ENCODE peak calls at places on chromosomes 5 and 9, in eight cellular contexts. D is thoracic aorta; X is HFF-Myc; C is foreskin fibroblast; H is progenitor cell of endocrine pancreas; Z is astrocyte of the cerebellum; B is CD8-positive, alpha-beta T cell; A is body of pancreas. N is an unnamed sample.

GRCh38 chr9:93266521-93267001 is 82.6 kb downstream of the WNK2 start:
- DNase-seq in D (no peak), X (no peak), C (no peak), H (no peak), Z (no peak), B (peak; percentile 27), A (no peak), N (no peak)

GRCh38 chr9:113153599-113153998 is 2.8 kb downstream of the SLC31A2 start:
- DNase-seq in D (no peak), X (no peak), C (no peak), H (no peak), Z (no peak), B (no peak), A (no peak), N (no peak)

GRCh38 chr5:127112347-127112864 is 39.1 kb upstream of the C5orf63 start:
- DNase-seq in D (no peak), X (no peak), C (peak; percentile 16), H (no peak), Z (no peak), B (no peak), A (no peak), N (no peak)

GRCh38 chr5:429453-430188 is 13.4 kb upstream of the EXOC3 start:
- DNase-seq in D (no peak), X (no peak), C (peak; percentile 73), H (no peak), Z (peak; percentile 35), B (peak; percentile 41), A (no peak), N (no peak)

GRCh38 chr9:6428940-6429889 is 16.2 kb downstream of the UHRF2 start:
- DNase-seq in D (no peak), X (no peak), C (no peak), H (no peak), Z (no peak), B (no peak), A (no peak), N (no peak)

GRCh38 chr5:72314571-72315172 is 5.4 kb downstream of the MRPS27 start:
- DNase-seq in D (no peak), X (no peak), C (no peak), H (no peak), Z (peak; percentile 86), B (no peak), A (peak; percentile 55), N (no peak)

GRCh38 chr5:16901038-16901644 is 34.9 kb downstream of the MYO10 start:
- DNase-seq in D (no peak), X (no peak), C (no peak), H (no peak), Z (no peak), B (no peak), A (no peak), N (no peak)

GRCh38 chr9:111662851-111663823 is 1.7 kb downstream of the GNG10 start:
- DNase-seq in D (no peak), X (no peak), C (no peak), H (peak; percentile 11), Z (no peak), B (no peak), A (no peak), N (no peak)

GRCh38 chr5:57989378-57989777 is 470.5 kb downstream of the PLK2 start:
- DNase-seq in D (no peak), X (no peak), C (peak; percentile 16), H (no peak), Z (peak; percentile 11), B (no peak), A (no peak), N (no peak)

DNA sequence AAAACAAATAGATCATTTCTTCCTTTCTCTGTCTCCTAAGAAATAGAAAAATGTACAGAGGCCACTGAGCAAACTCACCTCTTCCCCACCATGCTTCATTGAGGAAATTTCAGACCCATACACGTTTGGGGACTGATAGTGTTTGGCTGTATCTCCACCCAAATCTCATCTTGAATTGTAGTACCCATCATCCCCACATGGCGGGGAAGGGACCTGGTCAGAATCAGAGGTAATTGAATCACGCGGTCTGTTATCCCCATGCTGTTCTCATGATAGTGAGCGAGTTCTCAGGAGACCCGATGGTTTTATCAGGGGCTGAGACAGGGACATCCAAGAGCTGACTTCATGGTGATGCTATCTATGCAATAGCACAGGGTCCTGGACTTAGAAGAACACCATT is 1655.8 kb downstream of the MAT2B start:
- DNase-seq in D (no peak), X (no peak), C (no peak), H (no peak), Z (no peak), B (no peak), A (no peak), N (no peak)
- TF ChIP-seq CTCF in D (no peak), X (peak; percentile 6), C (no peak), H (peak; percentile 17), Z (peak; percentile 12), B (no peak), A (no peak), N (peak; percentile 53)

DNA sequence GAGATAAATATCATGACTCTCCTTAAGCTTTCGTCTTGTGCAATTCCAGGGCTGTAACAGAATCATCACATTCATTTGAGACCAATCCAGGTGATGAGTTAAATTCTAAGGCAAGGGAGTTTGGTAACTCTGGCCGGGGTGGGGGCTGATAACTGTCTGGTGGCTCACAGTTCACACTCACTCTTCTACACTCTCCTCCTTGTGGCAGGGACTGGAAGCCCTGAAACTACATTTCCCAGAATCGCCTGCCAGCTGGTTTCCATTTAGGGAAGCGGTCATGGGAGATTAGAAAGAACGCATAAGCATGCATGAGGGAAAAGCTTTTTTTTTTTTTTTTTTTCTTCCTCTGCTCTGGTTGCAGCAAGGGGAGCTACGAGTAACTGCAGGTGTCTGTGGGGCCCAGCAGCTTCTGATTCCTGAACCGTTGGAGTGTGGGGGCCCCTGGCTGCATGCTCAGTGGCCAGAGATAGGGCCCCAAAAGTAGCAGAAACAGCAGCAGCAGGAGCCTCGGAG is 154.8 kb upstream of the TBC1D2 start:
- DNase-seq in D (no peak), X (peak; percentile 16), C (peak; percentile 71), H (no peak), Z (peak; percentile 64), B (no peak), A (no peak), N (peak; percentile 48)
- TF ChIP-seq CTCF in D (no peak), X (peak; percentile 24), C (peak; percentile 59), H (peak; percentile 32), Z (peak; percentile 54), B (no peak), A (no peak), N (no peak)

DNA sequence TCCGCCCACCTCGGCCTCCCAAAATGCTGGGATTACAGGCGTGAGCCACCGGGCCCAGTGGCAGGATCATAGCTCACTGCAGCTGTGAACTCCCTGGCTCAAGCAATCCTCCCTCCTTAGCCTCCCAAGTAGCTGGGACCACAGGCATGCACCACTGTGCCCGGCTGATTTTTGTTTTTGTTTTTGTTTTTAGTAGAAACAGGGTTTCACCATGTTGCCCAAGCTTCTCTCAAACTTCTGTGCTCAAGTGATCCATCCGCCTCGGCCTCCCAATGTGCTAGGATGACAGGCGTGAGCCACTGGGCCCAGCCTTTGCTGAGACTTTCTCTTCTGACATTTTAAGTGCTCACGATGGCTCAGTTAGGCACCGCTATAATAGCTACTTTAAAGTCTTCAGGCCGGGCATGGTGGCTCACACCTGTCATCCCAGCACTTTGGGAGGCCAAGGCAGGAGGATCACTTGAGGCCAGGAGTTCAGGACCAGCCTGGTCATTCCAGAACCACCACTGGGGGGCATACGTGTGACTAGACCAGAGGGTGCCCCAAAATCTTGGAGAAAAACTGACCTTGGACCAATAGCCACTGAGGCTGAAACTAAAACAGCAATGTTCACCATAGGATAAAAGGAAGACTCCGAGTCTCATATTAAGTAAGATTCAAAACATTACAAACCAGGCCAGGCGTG is 3.1 kb upstream of the ENTPD8 start:
- DNase-seq in D (no peak), X (no peak), C (no peak), H (no peak), Z (no peak), B (no peak), A (no peak), N (no peak)
- TF ChIP-seq CTCF in D (no peak), X (no peak), C (no peak), H (no peak), Z (no peak), B (no peak), A (no peak), N (no peak)

DNA sequence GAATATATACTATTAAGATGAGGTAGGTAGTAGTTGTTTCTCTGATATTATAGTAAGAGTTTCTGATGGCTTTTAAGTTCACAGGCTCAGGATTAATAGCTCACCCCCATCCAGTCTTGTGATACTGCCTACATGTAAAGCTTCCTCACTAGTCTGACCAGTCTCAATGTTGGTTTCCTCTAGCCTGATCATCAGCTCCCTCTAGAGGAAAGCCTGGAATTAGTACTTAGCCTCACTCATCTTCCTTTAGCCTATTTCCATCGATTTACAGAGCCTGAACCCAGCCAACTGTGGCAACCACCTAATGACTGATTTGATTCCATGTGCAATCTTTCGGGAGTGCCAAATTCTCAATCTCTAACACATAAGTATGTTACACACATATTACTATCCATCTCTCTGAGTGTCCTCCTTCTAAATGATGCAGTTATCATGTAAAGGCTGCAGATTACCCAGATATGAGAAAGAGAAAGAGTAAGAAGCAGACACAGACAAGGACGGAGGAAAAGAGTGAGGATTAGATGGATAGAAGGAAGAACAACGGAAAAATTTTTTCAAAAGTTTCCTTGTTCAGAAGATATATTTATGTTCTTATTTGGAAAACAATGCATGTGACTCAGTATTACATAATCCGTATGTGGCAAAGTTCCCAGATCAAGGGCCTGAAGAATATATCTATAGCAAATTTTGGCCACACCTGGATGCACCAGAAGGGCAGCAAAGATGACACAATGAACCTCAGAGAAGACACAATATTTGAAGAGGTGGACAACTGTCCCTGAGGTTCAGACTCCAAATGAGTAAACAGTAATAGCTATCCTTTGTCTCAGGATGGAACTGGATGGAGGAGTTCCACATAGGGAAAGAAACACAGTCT is 333.7 kb downstream of the ELAVL2 start:
- DNase-seq in D (no peak), X (no peak), C (no peak), H (peak; percentile 11), Z (peak; percentile 12), B (no peak), A (no peak), N (no peak)
- TF ChIP-seq CTCF in D (peak; percentile 24), X (no peak), C (peak; percentile 7), H (peak; percentile 76), Z (peak; percentile 64), B (no peak), A (peak; percentile 41), N (no peak)

GRCh38 chr5:124825250-124825982 is 79.0 kb upstream of the ZNF608 start:
- DNase-seq in D (no peak), X (no peak), C (no peak), H (no peak), Z (no peak), B (no peak), A (no peak), N (no peak)
- TF ChIP-seq CTCF in D (no peak), X (no peak), C (no peak), H (no peak), Z (no peak), B (no peak), A (no peak), N (no peak)